ENCODE peak calls at places on chromosomes 6 and 20, in ten cellular contexts. Z is prostate gland, P is tibial nerve, M is suprapubic skin, T is H1, X is adrenal gland, U is transverse colon, B is heart left ventricle, E is ovary, K is A549. G is an unnamed sample.

GRCh38 chr6:7978736-7979135 is 68.1 kb upstream of the TXNDC5 start:
- DNase-seq in Z (no peak), P (no peak), M (no peak), T (no peak), X (no peak), U (no peak), B (no peak), E (no peak), K (no peak), G (no peak)

GRCh38 chr20:34190679-34191090 is 50.5 kb upstream of the ASIP start:
- DNase-seq in Z (peak), P (peak), M (no peak), T (peak), X (peak), U (peak), B (peak), E (peak), K (peak), G (peak)

GRCh38 chr6:134719850-134720249 is 230.1 kb downstream of the ALDH8A1 start:
- DNase-seq in Z (no peak), P (no peak), M (no peak), T (no peak), X (no peak), U (no peak), B (no peak), E (no peak), K (no peak), G (no peak)

GRCh38 chr20:57440678-57441509 is 49.7 kb downstream of the RBM38 start:
- DNase-seq in Z (peak), P (peak), M (peak), T (no peak), X (peak), U (peak), B (peak), E (peak), K (no peak), G (peak)

GRCh38 chr6:125367036-125367782 is 65.4 kb upstream of the HDDC2 start:
- DNase-seq in Z (no peak), P (no peak), M (no peak), T (no peak), X (no peak), U (no peak), B (no peak), E (no peak), K (no peak), G (no peak)

GRCh38 chr20:47243906-47244305 is 112.6 kb downstream of the ZMYND8 start:
- DNase-seq in Z (no peak), P (no peak), M (no peak), T (no peak), X (no peak), U (no peak), B (no peak), E (no peak), K (no peak), G (no peak)

GRCh38 chr6:51934098-51934497 is 153.3 kb downstream of the PKHD1 start:
- DNase-seq in Z (no peak), P (no peak), M (no peak), T (peak), X (no peak), U (no peak), B (no peak), E (no peak), K (peak), G (no peak)

GRCh38 chr6:75735491-75736186 is 13.4 kb upstream of the MYO6 start:
- DNase-seq in Z (no peak), P (no peak), M (no peak), T (no peak), X (no peak), U (no peak), B (no peak), E (no peak), K (peak), G (no peak)

GRCh38 chr6:129507059-129507807 is 202.7 kb downstream of the ARHGAP18 start:
- DNase-seq in Z (peak), P (no peak), M (no peak), T (no peak), X (no peak), U (no peak), B (no peak), E (no peak), K (no peak), G (no peak)

GRCh38 chr20:13644010-13644409 is 5.3 kb upstream of the TASP1 start:
- DNase-seq in Z (no peak), P (no peak), M (no peak), T (no peak), X (no peak), U (no peak), B (no peak), E (no peak), K (no peak), G (no peak)

GRCh38 chr20:39670987-39671386 is 708.8 kb downstream of the DHX35 start:
- DNase-seq in Z (no peak), P (no peak), M (no peak), T (no peak), X (no peak), U (no peak), B (no peak), E (no peak), K (no peak), G (no peak)

GRCh38 chr20:47124235-47124717 is 229.6 kb downstream of the EYA2 start:
- DNase-seq in Z (no peak), P (peak), M (no peak), T (no peak), X (no peak), U (no peak), B (no peak), E (no peak), K (no peak), G (no peak)

GRCh38 chr6:37131104-37131959 is 38.6 kb upstream of the PIM1 start:
- DNase-seq in Z (peak), P (no peak), M (no peak), T (no peak), X (peak), U (peak), B (peak), E (no peak), K (peak), G (peak)

GRCh38 chr6:42088101-42088591 is 37.8 kb downstream of the TAF8 start:
- DNase-seq in Z (no peak), P (no peak), M (no peak), T (no peak), X (peak), U (no peak), B (peak), E (no peak), K (peak), G (no peak)

GRCh38 chr6:142820336-142821016 is 124.5 kb downstream of the HIVEP2 start:
- DNase-seq in Z (no peak), P (no peak), M (no peak), T (no peak), X (no peak), U (no peak), B (no peak), E (no peak), K (no peak), G (no peak)
- H3K4me3 ChIP-seq in Z (no peak), P (peak), M (peak), T (no peak), X (peak), U (peak), B (peak), E (peak), K (no peak), G (peak)

DNA sequence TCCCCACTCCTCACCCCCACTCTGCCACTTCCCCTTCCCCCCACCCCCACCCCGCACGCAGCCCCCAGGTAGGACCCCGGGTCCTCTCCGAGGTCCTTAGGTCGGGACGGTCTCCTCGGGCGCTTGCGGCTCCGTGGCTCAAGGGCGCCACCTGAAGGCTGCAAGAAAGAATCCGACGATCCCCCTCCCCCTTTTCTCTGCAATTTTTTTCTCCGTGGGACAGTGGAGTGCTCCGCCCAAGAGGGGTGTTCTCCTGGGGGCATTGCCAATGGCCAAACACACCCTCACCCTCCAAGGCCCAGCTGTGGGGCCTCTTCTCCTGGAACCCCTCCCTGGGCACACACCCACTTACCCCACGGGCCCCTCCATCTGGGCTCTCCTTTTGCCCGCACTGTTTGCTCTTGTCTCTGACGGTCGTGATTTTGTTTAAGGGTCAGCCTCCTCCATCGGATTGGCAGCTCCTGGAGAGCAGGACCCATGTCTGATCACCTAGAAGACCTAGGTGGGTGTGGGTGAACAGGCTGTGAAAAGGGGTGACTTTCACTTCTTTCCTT is 1.1 kb upstream of the TMEM74B start:
- DNase-seq in Z (peak), P (no peak), M (no peak), T (peak), X (peak), U (peak), B (no peak), E (no peak), K (peak), G (no peak)
- H3K27ac ChIP-seq in Z (no peak), P (no peak), M (no peak), T (no peak), X (no peak), U (no peak), B (peak), E (no peak), K (peak), G (no peak)

GRCh38 chr6:13573669-13574110 is 711 bp upstream of the SIRT5 start:
- DNase-seq in Z (peak), P (no peak), M (no peak), T (no peak), X (peak), U (peak), B (no peak), E (peak), K (peak), G (no peak)

GRCh38 chr6:13576017-13576416 is 1.6 kb downstream of the SIRT5 start:
- DNase-seq in Z (no peak), P (no peak), M (no peak), T (no peak), X (no peak), U (no peak), B (no peak), E (no peak), K (no peak), G (peak)

GRCh38 chr6:13574149-13574570 is 241 bp upstream of the SIRT5 start:
- DNase-seq in Z (peak), P (peak), M (peak), T (peak), X (peak), U (peak), B (peak), E (peak), K (peak), G (peak)

GRCh38 chr6:13575377-13575775 is 975 bp downstream of the SIRT5 start:
- DNase-seq in Z (no peak), P (peak), M (no peak), T (no peak), X (no peak), U (no peak), B (no peak), E (no peak), K (no peak), G (no peak)

DNA sequence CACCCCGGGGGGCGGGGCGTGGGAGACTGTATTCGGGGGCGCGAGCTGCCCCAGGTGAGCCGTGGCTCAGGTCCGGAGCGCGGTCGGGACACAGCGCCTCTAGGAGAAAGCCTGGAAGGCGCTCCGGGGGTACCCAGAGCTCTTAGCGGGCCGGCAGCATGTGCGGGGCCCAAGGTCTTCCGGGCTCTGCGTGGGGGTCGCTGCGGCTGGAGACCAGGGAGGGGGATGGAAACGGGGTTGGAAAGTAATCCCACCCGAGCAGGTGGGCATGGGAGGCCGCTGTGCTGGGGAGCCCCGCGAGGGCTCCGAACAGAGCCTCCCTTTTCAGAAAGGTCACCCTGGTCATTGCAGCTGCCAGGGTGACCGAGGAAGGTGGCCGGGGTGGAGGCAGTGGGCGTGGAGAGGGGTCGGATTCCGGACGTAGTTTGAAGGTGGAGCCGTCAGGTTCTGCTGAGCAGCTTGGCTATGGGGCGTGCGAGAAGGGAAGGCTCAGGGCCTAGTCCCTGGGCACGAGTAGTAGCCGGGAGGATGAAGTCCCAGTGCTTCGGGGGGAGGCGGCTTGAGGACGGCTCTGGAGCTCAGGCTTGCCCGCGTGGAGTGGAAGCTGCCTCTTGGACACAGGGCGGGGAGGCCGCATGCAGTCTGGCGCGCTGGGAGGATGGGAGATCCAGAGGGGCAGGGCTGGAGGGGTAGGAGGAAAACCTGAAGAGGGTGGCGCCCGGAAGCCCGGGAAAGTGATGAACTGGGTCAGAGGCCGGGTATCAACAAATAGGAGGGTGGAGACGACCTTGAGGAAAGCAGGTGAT is at the start of gene SIRT5:
- DNase-seq in Z (peak), P (peak), M (peak), T (peak), X (peak), U (peak), B (peak), E (peak), K (peak), G (peak)
- TF ChIP-seq POLR2A in Z (peak), P (no peak), M (peak), T (peak), X (no peak), U (peak), B (peak), E (peak), K (peak), G (peak)

DNA sequence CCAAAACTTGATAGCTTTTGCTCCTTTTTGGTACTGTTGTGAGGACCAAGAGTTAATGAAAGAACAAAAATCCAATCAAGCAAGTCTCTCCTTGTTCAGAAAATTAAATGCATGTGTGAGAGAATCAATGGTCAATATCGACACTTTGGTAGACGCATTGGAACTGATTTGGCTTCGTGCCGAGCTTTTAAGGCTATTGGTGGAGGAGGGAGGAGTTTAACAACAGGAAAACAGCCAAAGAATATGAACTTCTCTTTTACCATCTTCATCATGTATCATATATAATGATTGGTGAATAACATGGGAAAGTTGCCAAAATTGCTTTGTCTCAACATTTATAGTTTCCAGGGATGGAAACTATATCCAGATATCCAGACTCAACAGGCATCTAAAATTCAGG is 266.5 kb upstream of the CITED2 start:
- DNase-seq in Z (no peak), P (no peak), M (no peak), T (no peak), X (no peak), U (no peak), B (no peak), E (no peak), K (no peak), G (no peak)
- H3K4me3 ChIP-seq in Z (no peak), P (no peak), M (no peak), T (no peak), X (no peak), U (no peak), B (no peak), E (no peak), K (no peak), G (no peak)

GRCh38 chr6:1607557-1608221 is 2.0 kb upstream of the FOXC1 start:
- DNase-seq in Z (no peak), P (no peak), M (no peak), T (peak), X (no peak), U (no peak), B (no peak), E (no peak), K (no peak), G (no peak)

GRCh38 chr6:1604991-1605821 is 4.5 kb upstream of the FOXC1 start:
- DNase-seq in Z (no peak), P (no peak), M (no peak), T (no peak), X (no peak), U (no peak), B (no peak), E (no peak), K (no peak), G (no peak)

GRCh38 chr6:1607236-1607556 is 2.5 kb upstream of the FOXC1 start:
- DNase-seq in Z (no peak), P (no peak), M (no peak), T (no peak), X (no peak), U (no peak), B (no peak), E (no peak), K (no peak), G (no peak)

GRCh38 chr6:1605822-1606532 is 3.7 kb upstream of the FOXC1 start:
- DNase-seq in Z (no peak), P (no peak), M (no peak), T (no peak), X (no peak), U (no peak), B (no peak), E (no peak), K (no peak), G (no peak)

GRCh38 chr6:1606533-1607235 is 3.0 kb upstream of the FOXC1 start:
- DNase-seq in Z (no peak), P (no peak), M (no peak), T (no peak), X (no peak), U (no peak), B (no peak), E (no peak), K (no peak), G (no peak)
- H3K27ac ChIP-seq in Z (peak), P (no peak), M (peak), T (no peak), X (no peak), U (no peak), B (no peak), E (no peak), K (no peak), G (no peak)

GRCh38 chr20:24735263-24735662 is 213.8 kb upstream of the CST7 start:
- DNase-seq in Z (no peak), P (peak), M (no peak), T (peak), X (no peak), U (no peak), B (no peak), E (no peak), K (no peak), G (peak)

GRCh38 chr20:24738058-24738775 is 210.9 kb upstream of the CST7 start:
- DNase-seq in Z (no peak), P (peak), M (no peak), T (peak), X (no peak), U (no peak), B (no peak), E (no peak), K (no peak), G (peak)

GRCh38 chr20:24737212-24737850 is 211.7 kb upstream of the CST7 start:
- DNase-seq in Z (no peak), P (peak), M (no peak), T (peak), X (no peak), U (no peak), B (no peak), E (no peak), K (no peak), G (peak)

GRCh38 chr20:24736131-24736843 is 212.8 kb upstream of the CST7 start:
- DNase-seq in Z (no peak), P (no peak), M (no peak), T (no peak), X (no peak), U (no peak), B (no peak), E (no peak), K (no peak), G (peak)

DNA sequence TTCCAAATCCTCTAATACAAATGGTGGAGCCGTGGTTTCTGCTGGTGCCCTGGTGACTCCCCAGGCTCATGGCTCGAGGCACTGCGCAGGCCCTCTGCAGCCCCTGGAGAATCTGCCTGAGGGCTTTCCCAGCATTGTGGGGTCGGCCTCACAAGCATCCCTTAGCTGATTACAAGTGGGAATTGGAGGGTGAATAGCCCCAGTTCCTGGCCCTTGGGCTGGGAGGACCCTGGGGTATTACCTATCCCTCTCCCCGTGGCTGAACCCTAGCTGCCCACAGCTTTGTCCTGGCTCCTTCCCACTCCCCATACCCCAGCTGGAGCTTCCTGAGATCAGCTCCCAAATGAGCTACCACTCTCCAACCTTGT is 212.2 kb upstream of the CST7 start:
- DNase-seq in Z (no peak), P (peak), M (no peak), T (peak), X (no peak), U (no peak), B (no peak), E (no peak), K (no peak), G (peak)
- TF ChIP-seq POLR2A in Z (no peak), P (no peak), M (no peak), T (no peak), X (no peak), U (no peak), B (no peak), E (no peak), K (no peak), G (no peak)

GRCh38 chr20:63495771-63496403 is 3.0 kb downstream of the EEF1A2 start:
- DNase-seq in Z (peak), P (peak), M (peak), T (peak), X (peak), U (peak), B (peak), E (peak), K (peak), G (no peak)
- H3K4me3 ChIP-seq in Z (no peak), P (peak), M (peak), T (no peak), X (peak), U (peak), B (peak), E (peak), K (no peak), G (peak)

DNA sequence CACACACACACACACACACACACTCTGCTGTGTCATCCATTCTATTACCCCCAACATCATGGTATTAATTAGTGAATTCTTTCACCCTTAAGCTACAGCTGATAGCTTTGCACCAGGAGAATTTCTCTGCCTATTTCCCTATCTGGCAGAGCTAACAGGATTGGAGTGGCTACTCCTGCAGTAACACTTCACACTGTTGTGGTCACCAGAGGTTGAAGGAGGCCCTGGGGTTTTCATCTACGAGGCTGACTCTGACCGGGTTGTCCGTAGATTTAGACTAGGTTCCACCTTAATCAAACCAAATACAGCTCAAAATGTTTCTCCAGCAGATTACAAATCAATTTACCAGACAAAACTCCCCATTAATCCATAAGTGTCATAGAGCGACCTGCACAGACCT is 69.2 kb upstream of the RIPOR2 start:
- DNase-seq in Z (no peak), P (no peak), M (no peak), T (no peak), X (no peak), U (no peak), B (no peak), E (no peak), K (no peak), G (no peak)
- H3K27ac ChIP-seq in Z (no peak), P (no peak), M (peak), T (no peak), X (no peak), U (no peak), B (no peak), E (no peak), K (no peak), G (no peak)

G was measured in esophagus muscularis mucosa.